ENCODE peak calls at places on chromosomes 13 and 19, in four cellular contexts. One of them, this sample, is unnamed.

GRCh38 chr13:113954046-113954841 is 19.6 kb downstream of the C13orf46 start:
- DNase-seq in GM23338: no peak
- DNase-seq in NCI-H1436: no peak
- DNase-seq in H54: no peak
- DNase-seq in this sample: no peak

GRCh38 chr13:93151277-93151676 is 75.3 kb upstream of the GPC6 start:
- DNase-seq in GM23338: no peak
- DNase-seq in NCI-H1436: no peak
- DNase-seq in H54: no peak
- DNase-seq in this sample: no peak

GRCh38 chr13:42284068-42284467 is 12.1 kb downstream of the AKAP11 start:
- DNase-seq in GM23338: peak; percentile 34
- DNase-seq in NCI-H1436: no peak
- DNase-seq in H54: no peak
- DNase-seq in this sample: no peak

GRCh38 chr19:2097330-2098327 is 914 bp downstream of the IZUMO4 start:
- DNase-seq in GM23338: peak; percentile 48
- DNase-seq in NCI-H1436: no peak
- DNase-seq in H54: no peak
- DNase-seq in this sample: no peak

GRCh38 chr19:13302521-13303270 is 152.5 kb downstream of the IER2 start:
- DNase-seq in GM23338: peak; percentile 26
- DNase-seq in NCI-H1436: no peak
- DNase-seq in H54: no peak
- DNase-seq in this sample: no peak

GRCh38 chr19:44003461-44004134 is 841 bp downstream of the ZNF230 start:
- DNase-seq in GM23338: peak; percentile 33
- DNase-seq in NCI-H1436: no peak
- DNase-seq in H54: peak; percentile 12
- DNase-seq in this sample: no peak

GRCh38 chr13:105918842-105919741 is 616.4 kb downstream of the EFNB2 start:
- DNase-seq in GM23338: peak; percentile 27
- DNase-seq in NCI-H1436: no peak
- DNase-seq in H54: peak; percentile 88
- DNase-seq in this sample: peak; percentile 73

GRCh38 chr19:33815410-33816340 is 19.0 kb downstream of the KCTD15 start:
- DNase-seq in GM23338: no peak
- DNase-seq in NCI-H1436: no peak
- DNase-seq in H54: no peak
- DNase-seq in this sample: no peak

GRCh38 chr19:1017115-1017905 is 3.6 kb downstream of the TMEM259 start:
- DNase-seq in GM23338: no peak
- DNase-seq in NCI-H1436: no peak
- DNase-seq in H54: no peak
- DNase-seq in this sample: no peak

GRCh38 chr19:9847087-9847671 is 12.1 kb downstream of the PIN1 start:
- DNase-seq in GM23338: peak; percentile 77
- DNase-seq in NCI-H1436: no peak
- DNase-seq in H54: peak; percentile 94
- DNase-seq in this sample: peak; percentile 86

GRCh38 chr19:10566658-10567410 is 1.0 kb upstream of the KRI1 start:
- DNase-seq in GM23338: no peak
- DNase-seq in NCI-H1436: no peak
- DNase-seq in H54: no peak
- DNase-seq in this sample: no peak

GRCh38 chr19:48818234-48818823 is 7.5 kb upstream of the BCAT2 start:
- DNase-seq in GM23338: no peak
- DNase-seq in NCI-H1436: peak; percentile 84
- DNase-seq in H54: no peak
- DNase-seq in this sample: no peak

GRCh38 chr19:1073063-1073955 is 6.3 kb downstream of the ARHGAP45 start:
- DNase-seq in GM23338: no peak
- DNase-seq in NCI-H1436: no peak
- DNase-seq in H54: no peak
- DNase-seq in this sample: no peak

GRCh38 chr19:42076375-42076944 is 494 bp downstream of the ZNF574 start:
- DNase-seq in GM23338: peak; percentile 65
- DNase-seq in NCI-H1436: peak; percentile 51
- DNase-seq in H54: no peak
- DNase-seq in this sample: no peak

GRCh38 chr19:4164262-4164661 is 10.8 kb downstream of the CREB3L3 start:
- DNase-seq in GM23338: no peak
- DNase-seq in NCI-H1436: no peak
- DNase-seq in H54: no peak
- DNase-seq in this sample: no peak

GRCh38 chr13:44274838-44275237 is 98.8 kb upstream of the SERP2 start:
- DNase-seq in GM23338: no peak
- DNase-seq in NCI-H1436: no peak
- DNase-seq in H54: no peak
- DNase-seq in this sample: peak; percentile 15

GRCh38 chr19:49442354-49442753 is 1.0 kb upstream of the SLC17A7 start:
- DNase-seq in GM23338: peak; percentile 86
- DNase-seq in NCI-H1436: no peak
- DNase-seq in H54: peak; percentile 88
- DNase-seq in this sample: no peak

GRCh38 chr13:108902557-108903155 is 273.2 kb downstream of the MYO16 start:
- DNase-seq in GM23338: no peak
- DNase-seq in NCI-H1436: no peak
- DNase-seq in H54: no peak
- DNase-seq in this sample: no peak

GRCh38 chr13:102584423-102584822 is 12.4 kb upstream of the TPP2 start:
- DNase-seq in GM23338: no peak
- DNase-seq in NCI-H1436: no peak
- DNase-seq in H54: no peak
- DNase-seq in this sample: no peak

GRCh38 chr19:33514885-33515485 is 6.6 kb downstream of the PEPD start:
- DNase-seq in GM23338: no peak
- DNase-seq in NCI-H1436: no peak
- DNase-seq in H54: peak; percentile 54
- DNase-seq in this sample: peak; percentile 92

GRCh38 chr19:19752760-19753403 is 20.0 kb upstream of the ZNF14 start:
- DNase-seq in GM23338: no peak
- DNase-seq in NCI-H1436: no peak
- DNase-seq in H54: no peak
- DNase-seq in this sample: no peak

GRCh38 chr19:38904463-38905185 is 4.9 kb downstream of the NFKBIB start:
- DNase-seq in GM23338: no peak
- DNase-seq in NCI-H1436: no peak
- DNase-seq in H54: no peak
- DNase-seq in this sample: no peak

GRCh38 chr19:11554160-11554559 is 4.9 kb downstream of the ELOF1 start:
- DNase-seq in GM23338: no peak
- DNase-seq in NCI-H1436: no peak
- DNase-seq in H54: no peak
- DNase-seq in this sample: no peak

GRCh38 chr19:43782689-43783231 is 2.0 kb upstream of the KCNN4 start:
- DNase-seq in GM23338: no peak
- DNase-seq in NCI-H1436: no peak
- DNase-seq in H54: no peak
- DNase-seq in this sample: no peak

GRCh38 chr19:36526581-36526980 is 1.5 kb downstream of the ZNF260 start:
- DNase-seq in GM23338: no peak
- DNase-seq in NCI-H1436: no peak
- DNase-seq in H54: no peak
- DNase-seq in this sample: no peak

GRCh38 chr19:41357746-41358145 is 4.0 kb upstream of the TGFB1 start:
- DNase-seq in GM23338: no peak
- DNase-seq in NCI-H1436: no peak
- DNase-seq in H54: no peak
- DNase-seq in this sample: no peak

This sample was measured in SJSA1.